ENCODE peak calls at places on chromosomes 11 and 22, in eight cellular contexts. One of them, this sample, is unnamed.

GRCh38 chr22:49042066-49042465 is 785.6 kb downstream of the BRD1 start:
- DNase-seq in RWPE1: no peak
- DNase-seq in activated CD8-positive, alpha-beta memory T cell treated with anti-CD3 and anti-CD28 coated beads for 1 hour: no peak
- DNase-seq in SIG-M5: no peak
- DNase-seq in activated T-cell treated with anti-CD3 and anti-CD28 coated beads, Interleukin-2, amount 50 U/mL, for 1 hour: no peak
- DNase-seq in Kasumi-1: no peak
- DNase-seq in NCI-H2081 treated with DMSO at 0.1 percent for 48 hours: no peak
- DNase-seq in amniotic stem cell: no peak
- DNase-seq in this sample: no peak

GRCh38 chr11:95762513-95762912 is 27.1 kb downstream of the FAM76B start:
- DNase-seq in NCI-H2081 treated with DMSO at 0.1 percent for 48 hours: no peak
- DNase-seq in activated T-cell treated with anti-CD3 and anti-CD28 coated beads, Interleukin-2, amount 50 U/mL, for 1 hour: no peak
- DNase-seq in RWPE1: no peak
- DNase-seq in SIG-M5: no peak
- DNase-seq in Kasumi-1: no peak
- DNase-seq in activated CD8-positive, alpha-beta memory T cell treated with anti-CD3 and anti-CD28 coated beads for 1 hour: no peak
- DNase-seq in amniotic stem cell: no peak
- DNase-seq in this sample: no peak

GRCh38 chr11:82867495-82868082 is 32.6 kb downstream of the PRCP start:
- DNase-seq in Kasumi-1: peak
- DNase-seq in SIG-M5: no peak
- DNase-seq in NCI-H2081 treated with DMSO at 0.1 percent for 48 hours: peak
- DNase-seq in activated T-cell treated with anti-CD3 and anti-CD28 coated beads, Interleukin-2, amount 50 U/mL, for 1 hour: peak
- DNase-seq in RWPE1: peak
- DNase-seq in amniotic stem cell: peak
- DNase-seq in activated CD8-positive, alpha-beta memory T cell treated with anti-CD3 and anti-CD28 coated beads for 1 hour: peak
- DNase-seq in this sample: peak

GRCh38 chr11:16261836-16262644 is 94.3 kb downstream of the SOX6 start:
- DNase-seq in activated T-cell treated with anti-CD3 and anti-CD28 coated beads, Interleukin-2, amount 50 U/mL, for 1 hour: no peak
- DNase-seq in NCI-H2081 treated with DMSO at 0.1 percent for 48 hours: no peak
- DNase-seq in RWPE1: no peak
- DNase-seq in activated CD8-positive, alpha-beta memory T cell treated with anti-CD3 and anti-CD28 coated beads for 1 hour: no peak
- DNase-seq in Kasumi-1: no peak
- DNase-seq in amniotic stem cell: no peak
- DNase-seq in SIG-M5: no peak
- DNase-seq in this sample: no peak

GRCh38 chr11:108009497-108010360 is 1.0 kb downstream of the CUL5 start:
- DNase-seq in Kasumi-1: peak
- DNase-seq in activated CD8-positive, alpha-beta memory T cell treated with anti-CD3 and anti-CD28 coated beads for 1 hour: no peak
- DNase-seq in NCI-H2081 treated with DMSO at 0.1 percent for 48 hours: no peak
- DNase-seq in activated T-cell treated with anti-CD3 and anti-CD28 coated beads, Interleukin-2, amount 50 U/mL, for 1 hour: no peak
- DNase-seq in amniotic stem cell: no peak
- DNase-seq in RWPE1: peak
- DNase-seq in SIG-M5: no peak
- DNase-seq in this sample: no peak

GRCh38 chr11:109972181-109972715 is 120.9 kb upstream of the ZC3H12C start:
- DNase-seq in activated CD8-positive, alpha-beta memory T cell treated with anti-CD3 and anti-CD28 coated beads for 1 hour: no peak
- DNase-seq in SIG-M5: no peak
- DNase-seq in Kasumi-1: peak
- DNase-seq in RWPE1: no peak
- DNase-seq in activated T-cell treated with anti-CD3 and anti-CD28 coated beads, Interleukin-2, amount 50 U/mL, for 1 hour: no peak
- DNase-seq in NCI-H2081 treated with DMSO at 0.1 percent for 48 hours: no peak
- DNase-seq in amniotic stem cell: no peak
- DNase-seq in this sample: no peak

GRCh38 chr22:33357894-33358440 is 299.8 kb upstream of the SYN3 start:
- DNase-seq in NCI-H2081 treated with DMSO at 0.1 percent for 48 hours: no peak
- DNase-seq in SIG-M5: no peak
- DNase-seq in amniotic stem cell: no peak
- DNase-seq in activated CD8-positive, alpha-beta memory T cell treated with anti-CD3 and anti-CD28 coated beads for 1 hour: no peak
- DNase-seq in activated T-cell treated with anti-CD3 and anti-CD28 coated beads, Interleukin-2, amount 50 U/mL, for 1 hour: no peak
- DNase-seq in Kasumi-1: no peak
- DNase-seq in RWPE1: no peak
- DNase-seq in this sample: no peak

GRCh38 chr11:57299150-57299737 is 25.5 kb downstream of the TNKS1BP1 start:
- DNase-seq in activated CD8-positive, alpha-beta memory T cell treated with anti-CD3 and anti-CD28 coated beads for 1 hour: no peak
- DNase-seq in Kasumi-1: no peak
- DNase-seq in RWPE1: no peak
- DNase-seq in activated T-cell treated with anti-CD3 and anti-CD28 coated beads, Interleukin-2, amount 50 U/mL, for 1 hour: no peak
- DNase-seq in NCI-H2081 treated with DMSO at 0.1 percent for 48 hours: no peak
- DNase-seq in amniotic stem cell: no peak
- DNase-seq in SIG-M5: no peak
- DNase-seq in this sample: no peak

GRCh38 chr22:49527611-49528419 is 299.9 kb downstream of the BRD1 start:
- DNase-seq in amniotic stem cell: no peak
- DNase-seq in activated T-cell treated with anti-CD3 and anti-CD28 coated beads, Interleukin-2, amount 50 U/mL, for 1 hour: no peak
- DNase-seq in NCI-H2081 treated with DMSO at 0.1 percent for 48 hours: no peak
- DNase-seq in SIG-M5: no peak
- DNase-seq in activated CD8-positive, alpha-beta memory T cell treated with anti-CD3 and anti-CD28 coated beads for 1 hour: no peak
- DNase-seq in RWPE1: no peak
- DNase-seq in Kasumi-1: no peak
- DNase-seq in this sample: no peak